ENCODE peak calls at places on chromosomes 4 and X, in eight cellular contexts. One of them, this sample, is unnamed.

GRCh38 chrX:155874571-155875244 is 6.4 kb upstream of the VAMP7 start:
- DNase-seq in NAMALWA: no peak
- DNase-seq in H1: no peak
- DNase-seq in naive thymus-derived CD8-positive, alpha-beta T cell: no peak
- DNase-seq in mucosa of descending colon: no peak
- DNase-seq in naive thymus-derived CD4-positive, alpha-beta T cell: no peak
- DNase-seq in activated T-helper 1 cell treated with anti-CD3 and anti-CD28 coated beads, Interleukin-12 subunit alpha, Interleukin-12 subunit beta, Interleukin-2, Interleukin-4 antibody, amounts not matched to agents 30 ng/mL and 10 ng/mL and 1 ng/mL, durations not matched to agents 14 hours and 24 hours and 36 hours: no peak
- DNase-seq in T-helper 9 cell: no peak
- DNase-seq in this sample: no peak

GRCh38 chr4:7933631-7934510 is 5.8 kb downstream of the AFAP1 start:
- DNase-seq in H1: no peak
- DNase-seq in naive thymus-derived CD4-positive, alpha-beta T cell: no peak
- DNase-seq in naive thymus-derived CD8-positive, alpha-beta T cell: no peak
- DNase-seq in NAMALWA: no peak
- DNase-seq in mucosa of descending colon: no peak
- DNase-seq in activated T-helper 1 cell treated with anti-CD3 and anti-CD28 coated beads, Interleukin-12 subunit alpha, Interleukin-12 subunit beta, Interleukin-2, Interleukin-4 antibody, amounts not matched to agents 30 ng/mL and 10 ng/mL and 1 ng/mL, durations not matched to agents 14 hours and 24 hours and 36 hours: no peak
- DNase-seq in T-helper 9 cell: no peak
- DNase-seq in this sample: no peak

GRCh38 chr4:107083-107443 is 17.2 kb upstream of the ZNF718 start:
- DNase-seq in T-helper 9 cell: no peak
- DNase-seq in H1: no peak
- DNase-seq in activated T-helper 1 cell treated with anti-CD3 and anti-CD28 coated beads, Interleukin-12 subunit alpha, Interleukin-12 subunit beta, Interleukin-2, Interleukin-4 antibody, amounts not matched to agents 30 ng/mL and 10 ng/mL and 1 ng/mL, durations not matched to agents 14 hours and 24 hours and 36 hours: no peak
- DNase-seq in naive thymus-derived CD4-positive, alpha-beta T cell: no peak
- DNase-seq in mucosa of descending colon: no peak
- DNase-seq in NAMALWA: no peak
- DNase-seq in naive thymus-derived CD8-positive, alpha-beta T cell: no peak
- DNase-seq in this sample: no peak

GRCh38 chr4:159046683-159047082 is 56.2 kb upstream of the RAPGEF2 start:
- DNase-seq in mucosa of descending colon: peak; percentile 15
- DNase-seq in activated T-helper 1 cell treated with anti-CD3 and anti-CD28 coated beads, Interleukin-12 subunit alpha, Interleukin-12 subunit beta, Interleukin-2, Interleukin-4 antibody, amounts not matched to agents 30 ng/mL and 10 ng/mL and 1 ng/mL, durations not matched to agents 14 hours and 24 hours and 36 hours: no peak
- DNase-seq in naive thymus-derived CD4-positive, alpha-beta T cell: no peak
- DNase-seq in NAMALWA: no peak
- DNase-seq in naive thymus-derived CD8-positive, alpha-beta T cell: no peak
- DNase-seq in T-helper 9 cell: no peak
- DNase-seq in H1: no peak
- DNase-seq in this sample: no peak

GRCh38 chr4:2142630-2143427 is 83.7 kb downstream of the NAT8L start:
- DNase-seq in activated T-helper 1 cell treated with anti-CD3 and anti-CD28 coated beads, Interleukin-12 subunit alpha, Interleukin-12 subunit beta, Interleukin-2, Interleukin-4 antibody, amounts not matched to agents 30 ng/mL and 10 ng/mL and 1 ng/mL, durations not matched to agents 14 hours and 24 hours and 36 hours: no peak
- DNase-seq in mucosa of descending colon: no peak
- DNase-seq in naive thymus-derived CD4-positive, alpha-beta T cell: no peak
- DNase-seq in T-helper 9 cell: no peak
- DNase-seq in NAMALWA: no peak
- DNase-seq in H1: no peak
- DNase-seq in naive thymus-derived CD8-positive, alpha-beta T cell: no peak
- DNase-seq in this sample: no peak

GRCh38 chrX:8629871-8630270 is 102.1 kb downstream of the ANOS1 start:
- DNase-seq in mucosa of descending colon: no peak
- DNase-seq in NAMALWA: no peak
- DNase-seq in T-helper 9 cell: no peak
- DNase-seq in activated T-helper 1 cell treated with anti-CD3 and anti-CD28 coated beads, Interleukin-12 subunit alpha, Interleukin-12 subunit beta, Interleukin-2, Interleukin-4 antibody, amounts not matched to agents 30 ng/mL and 10 ng/mL and 1 ng/mL, durations not matched to agents 14 hours and 24 hours and 36 hours: no peak
- DNase-seq in naive thymus-derived CD4-positive, alpha-beta T cell: no peak
- DNase-seq in naive thymus-derived CD8-positive, alpha-beta T cell: no peak
- DNase-seq in H1: no peak
- DNase-seq in this sample: no peak

GRCh38 chrX:574355-574754 is 56.2 kb upstream of the SHOX start:
- DNase-seq in activated T-helper 1 cell treated with anti-CD3 and anti-CD28 coated beads, Interleukin-12 subunit alpha, Interleukin-12 subunit beta, Interleukin-2, Interleukin-4 antibody, amounts not matched to agents 30 ng/mL and 10 ng/mL and 1 ng/mL, durations not matched to agents 14 hours and 24 hours and 36 hours: no peak
- DNase-seq in naive thymus-derived CD8-positive, alpha-beta T cell: no peak
- DNase-seq in mucosa of descending colon: no peak
- DNase-seq in NAMALWA: no peak
- DNase-seq in H1: no peak
- DNase-seq in naive thymus-derived CD4-positive, alpha-beta T cell: no peak
- DNase-seq in T-helper 9 cell: no peak
- DNase-seq in this sample: no peak

GRCh38 chr4:156378053-156378665 is 424.5 kb upstream of the CTSO start:
- DNase-seq in activated T-helper 1 cell treated with anti-CD3 and anti-CD28 coated beads, Interleukin-12 subunit alpha, Interleukin-12 subunit beta, Interleukin-2, Interleukin-4 antibody, amounts not matched to agents 30 ng/mL and 10 ng/mL and 1 ng/mL, durations not matched to agents 14 hours and 24 hours and 36 hours: no peak
- DNase-seq in mucosa of descending colon: peak; percentile 33
- DNase-seq in naive thymus-derived CD4-positive, alpha-beta T cell: no peak
- DNase-seq in T-helper 9 cell: no peak
- DNase-seq in NAMALWA: peak; percentile 52
- DNase-seq in naive thymus-derived CD8-positive, alpha-beta T cell: no peak
- DNase-seq in H1: peak; percentile 48
- DNase-seq in this sample: no peak

GRCh38 chr4:127997534-127998388 is 32.6 kb downstream of the ABHD18 start:
- DNase-seq in activated T-helper 1 cell treated with anti-CD3 and anti-CD28 coated beads, Interleukin-12 subunit alpha, Interleukin-12 subunit beta, Interleukin-2, Interleukin-4 antibody, amounts not matched to agents 30 ng/mL and 10 ng/mL and 1 ng/mL, durations not matched to agents 14 hours and 24 hours and 36 hours: no peak
- DNase-seq in T-helper 9 cell: no peak
- DNase-seq in mucosa of descending colon: no peak
- DNase-seq in H1: no peak
- DNase-seq in naive thymus-derived CD8-positive, alpha-beta T cell: no peak
- DNase-seq in naive thymus-derived CD4-positive, alpha-beta T cell: no peak
- DNase-seq in NAMALWA: peak; percentile 88
- DNase-seq in this sample: peak; percentile 42

GRCh38 chrX:17803449-17803848 is 57.6 kb downstream of the RAI2 start:
- DNase-seq in NAMALWA: no peak
- DNase-seq in activated T-helper 1 cell treated with anti-CD3 and anti-CD28 coated beads, Interleukin-12 subunit alpha, Interleukin-12 subunit beta, Interleukin-2, Interleukin-4 antibody, amounts not matched to agents 30 ng/mL and 10 ng/mL and 1 ng/mL, durations not matched to agents 14 hours and 24 hours and 36 hours: no peak
- DNase-seq in mucosa of descending colon: no peak
- DNase-seq in H1: no peak
- DNase-seq in naive thymus-derived CD4-positive, alpha-beta T cell: no peak
- DNase-seq in naive thymus-derived CD8-positive, alpha-beta T cell: no peak
- DNase-seq in T-helper 9 cell: no peak
- DNase-seq in this sample: no peak

GRCh38 chr4:32624943-32625603 is 1904.9 kb downstream of the PCDH7 start:
- DNase-seq in activated T-helper 1 cell treated with anti-CD3 and anti-CD28 coated beads, Interleukin-12 subunit alpha, Interleukin-12 subunit beta, Interleukin-2, Interleukin-4 antibody, amounts not matched to agents 30 ng/mL and 10 ng/mL and 1 ng/mL, durations not matched to agents 14 hours and 24 hours and 36 hours: no peak
- DNase-seq in T-helper 9 cell: no peak
- DNase-seq in naive thymus-derived CD4-positive, alpha-beta T cell: no peak
- DNase-seq in NAMALWA: no peak
- DNase-seq in H1: no peak
- DNase-seq in mucosa of descending colon: peak; percentile 3
- DNase-seq in naive thymus-derived CD8-positive, alpha-beta T cell: no peak
- DNase-seq in this sample: no peak

GRCh38 chr4:10703146-10703545 is 18.6 kb upstream of the CLNK start:
- DNase-seq in H1: no peak
- DNase-seq in T-helper 9 cell: no peak
- DNase-seq in NAMALWA: no peak
- DNase-seq in mucosa of descending colon: no peak
- DNase-seq in naive thymus-derived CD4-positive, alpha-beta T cell: no peak
- DNase-seq in naive thymus-derived CD8-positive, alpha-beta T cell: no peak
- DNase-seq in activated T-helper 1 cell treated with anti-CD3 and anti-CD28 coated beads, Interleukin-12 subunit alpha, Interleukin-12 subunit beta, Interleukin-2, Interleukin-4 antibody, amounts not matched to agents 30 ng/mL and 10 ng/mL and 1 ng/mL, durations not matched to agents 14 hours and 24 hours and 36 hours: no peak
- DNase-seq in this sample: no peak

GRCh38 chrX:51614353-51614752 is 4.4 kb downstream of the CENPVL3 start:
- DNase-seq in H1: peak; percentile 42
- DNase-seq in T-helper 9 cell: no peak
- DNase-seq in NAMALWA: peak; percentile 37
- DNase-seq in naive thymus-derived CD8-positive, alpha-beta T cell: no peak
- DNase-seq in naive thymus-derived CD4-positive, alpha-beta T cell: peak; percentile 22
- DNase-seq in activated T-helper 1 cell treated with anti-CD3 and anti-CD28 coated beads, Interleukin-12 subunit alpha, Interleukin-12 subunit beta, Interleukin-2, Interleukin-4 antibody, amounts not matched to agents 30 ng/mL and 10 ng/mL and 1 ng/mL, durations not matched to agents 14 hours and 24 hours and 36 hours: no peak
- DNase-seq in mucosa of descending colon: peak; percentile 1
- DNase-seq in this sample: peak; percentile 34

GRCh38 chrX:41145920-41146608 is 60.8 kb downstream of the USP9X start:
- DNase-seq in activated T-helper 1 cell treated with anti-CD3 and anti-CD28 coated beads, Interleukin-12 subunit alpha, Interleukin-12 subunit beta, Interleukin-2, Interleukin-4 antibody, amounts not matched to agents 30 ng/mL and 10 ng/mL and 1 ng/mL, durations not matched to agents 14 hours and 24 hours and 36 hours: no peak
- DNase-seq in H1: no peak
- DNase-seq in T-helper 9 cell: no peak
- DNase-seq in naive thymus-derived CD4-positive, alpha-beta T cell: no peak
- DNase-seq in NAMALWA: peak; percentile 7
- DNase-seq in naive thymus-derived CD8-positive, alpha-beta T cell: no peak
- DNase-seq in mucosa of descending colon: no peak
- DNase-seq in this sample: no peak

GRCh38 chr4:1293531-1293941 is 3.8 kb downstream of the MAEA start:
- DNase-seq in mucosa of descending colon: no peak
- DNase-seq in T-helper 9 cell: no peak
- DNase-seq in NAMALWA: peak; percentile 38
- DNase-seq in activated T-helper 1 cell treated with anti-CD3 and anti-CD28 coated beads, Interleukin-12 subunit alpha, Interleukin-12 subunit beta, Interleukin-2, Interleukin-4 antibody, amounts not matched to agents 30 ng/mL and 10 ng/mL and 1 ng/mL, durations not matched to agents 14 hours and 24 hours and 36 hours: no peak
- DNase-seq in H1: no peak
- DNase-seq in naive thymus-derived CD8-positive, alpha-beta T cell: no peak
- DNase-seq in naive thymus-derived CD4-positive, alpha-beta T cell: no peak
- DNase-seq in this sample: no peak